ENCODE peak calls at places on chromosome 11, in four cellular contexts. W, O, T and Q are unnamed samples.
A peak's percentile ranks its signal among the peaks of the same experiment; 100 is the strongest.

GRCh38 chr11:12502950-12503579 is 125.7 kb downstream of the PARVA start:
- DNase-seq in W (no peak), O (no peak), T (no peak), Q (peak; percentile 41)

GRCh38 chr11:8318536-8318935 is 54.9 kb upstream of the LMO1 start:
- DNase-seq in W (no peak), O (no peak), T (no peak), Q (no peak)

GRCh38 chr11:12646478-12646877 is 27.7 kb upstream of the TEAD1 start:
- DNase-seq in W (no peak), O (no peak), T (no peak), Q (no peak)

GRCh38 chr11:63698976-63699733 is 17.9 kb downstream of the RTN3 start:
- DNase-seq in W (no peak), O (no peak), T (no peak), Q (no peak)

GRCh38 chr11:3201677-3202181 is 16.9 kb downstream of the MRGPRG start:
- DNase-seq in W (no peak), O (no peak), T (no peak), Q (no peak)

GRCh38 chr11:3160252-3161031 is 4.7 kb downstream of the OSBPL5 start:
- DNase-seq in W (peak; percentile 67), O (peak; percentile 89), T (peak; percentile 96), Q (peak; percentile 96)

GRCh38 chr11:109939176-109939810 is 153.9 kb upstream of the ZC3H12C start:
- DNase-seq in W (peak; percentile 20), O (no peak), T (no peak), Q (peak; percentile 93)

GRCh38 chr11:9132203-9132878 is 40.9 kb upstream of the SCUBE2 start:
- DNase-seq in W (no peak), O (no peak), T (no peak), Q (no peak)

GRCh38 chr11:79026803-79027445 is 413.9 kb downstream of the TENM4 start:
- DNase-seq in W (peak; percentile 36), O (no peak), T (no peak), Q (peak; percentile 34)

GRCh38 chr11:37115963-37116362 is 517.9 kb upstream of the RAG2 start:
- DNase-seq in W (no peak), O (no peak), T (no peak), Q (no peak)

GRCh38 chr11:44833221-44833620 is 106.5 kb downstream of the TSPAN18 start:
- DNase-seq in W (no peak), O (no peak), T (no peak), Q (no peak)

GRCh38 chr11:3161309-3161708 is 3.8 kb downstream of the OSBPL5 start:
- DNase-seq in W (no peak), O (peak; percentile 54), T (no peak), Q (no peak)

GRCh38 chr11:12430351-12430750 is 53.0 kb downstream of the PARVA start:
- DNase-seq in W (no peak), O (no peak), T (no peak), Q (peak; percentile 74)

GRCh38 chr11:78219493-78220217 is 30.9 kb downstream of the USP35 start:
- DNase-seq in W (no peak), O (no peak), T (peak; percentile 56), Q (no peak)

GRCh38 chr11:61160487-61161189 is 588 bp downstream of the VPS37C start:
- DNase-seq in W (no peak), O (no peak), T (no peak), Q (peak; percentile 11)

GRCh38 chr11:123561046-123561781 is 93.2 kb downstream of the SCN3B start:
- DNase-seq in W (no peak), O (no peak), T (no peak), Q (peak; percentile 50)
- TF ChIP-seq CTCF in W (no peak), O (no peak), T (no peak), Q (peak; percentile 45)

DNA sequence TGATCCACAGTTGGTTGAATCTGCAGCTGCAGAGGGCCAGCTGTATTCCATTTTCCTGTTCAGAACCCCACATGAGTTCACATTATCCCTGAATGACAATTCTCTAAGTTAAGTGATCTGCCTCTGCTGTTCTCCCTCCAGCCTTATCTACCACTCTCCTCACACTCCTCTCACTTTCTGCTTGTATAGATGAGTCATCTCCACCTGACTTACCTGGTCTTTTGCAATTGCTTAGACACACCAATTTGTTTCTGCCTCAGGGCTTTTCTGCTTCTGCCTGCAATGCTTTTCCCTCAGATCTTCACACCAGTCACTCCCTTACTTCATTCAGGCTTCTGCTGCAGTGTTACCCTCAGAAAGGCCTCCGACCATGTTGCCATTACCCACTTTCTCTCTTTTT is 118.1 kb downstream of the ATM start:
- DNase-seq in W (no peak), O (no peak), T (no peak), Q (peak; percentile 23)
- H3K4me3 ChIP-seq in W (no peak overlapping the region), O (no peak overlapping the region), T (no peak overlapping the region), Q (no peak overlapping the region)

GRCh38 chr11:74121804-74122203 is 49.0 kb downstream of the C2CD3 start:
- DNase-seq in W (no peak), O (no peak), T (no peak), Q (no peak)

GRCh38 chr11:74123008-74123448 is 47.8 kb downstream of the C2CD3 start:
- DNase-seq in W (no peak), O (no peak), T (no peak), Q (no peak)
- TF ChIP-seq CTCF in W (no peak), O (no peak), T (no peak), Q (peak; percentile 15)

GRCh38 chr11:94127632-94128031 is 1.0 kb upstream of the PANX1 start:
- DNase-seq in W (no peak), O (no peak), T (no peak), Q (no peak)
- H3K4me3 ChIP-seq in W (no peak overlapping the region), O (peak overlapping the region; percentile 96), T (peak overlapping the region; percentile 88), Q (peak overlapping the region; percentile 88)

DNA sequence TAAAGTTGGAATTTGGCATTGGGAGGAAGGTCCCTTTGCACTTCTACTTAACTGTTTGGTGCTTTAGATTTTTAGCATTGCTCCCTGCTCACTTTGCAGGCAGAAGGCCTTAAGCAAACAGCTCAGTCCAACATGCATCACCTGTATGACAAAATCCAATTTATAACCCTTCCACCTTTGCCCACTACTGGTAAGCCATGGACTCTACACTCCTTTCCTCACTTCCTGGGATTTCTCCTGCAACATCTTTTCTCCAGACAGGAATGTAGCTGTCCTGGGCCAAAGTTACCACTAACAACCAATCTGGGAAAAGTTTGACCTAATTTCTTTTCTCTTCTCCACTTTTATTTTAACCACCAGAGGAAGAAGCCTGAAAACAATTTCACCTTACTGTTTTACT is 1.8 kb upstream of the OR2D2 start:
- DNase-seq in W (no peak), O (no peak), T (no peak), Q (no peak)
- TF ChIP-seq CTCF in W (no peak), O (no peak), T (no peak), Q (no peak)

GRCh38 chr11:128473631-128474030 is 113.7 kb downstream of the ETS1 start:
- DNase-seq in W (no peak), O (no peak), T (no peak), Q (no peak)
- H3K4me3 ChIP-seq in W (no peak overlapping the region), O (no peak overlapping the region), T (no peak overlapping the region), Q (no peak overlapping the region)